ENCODE peak calls at places on chromosome 7, in four cellular contexts. N, M, P and T are unnamed samples.

GRCh38 chr7:41298343-41298875 is 404.5 kb downstream of the INHBA start:
- DNase-seq in N (no peak), M (no peak), P (no peak), T (no peak)

GRCh38 chr7:981793-982510 is 1.0 kb upstream of the CYP2W1 start:
- DNase-seq in N (no peak), M (no peak), P (no peak), T (peak)

GRCh38 chr7:24587853-24588252 is 14.6 kb downstream of the PALS2 start:
- DNase-seq in N (peak), M (no peak), P (peak), T (no peak)

GRCh38 chr7:139737221-139738100 is 40.3 kb downstream of the HIPK2 start:
- DNase-seq in N (no peak), M (peak), P (no peak), T (no peak)

GRCh38 chr7:129271500-129272355 is 46.9 kb downstream of the AHCYL2 start:
- DNase-seq in N (no peak), M (peak), P (peak), T (peak)

GRCh38 chr7:93150200-93150835 is 2.1 kb upstream of the SAMD9L start:
- DNase-seq in N (no peak), M (peak), P (no peak), T (no peak)

GRCh38 chr7:64946772-64947171 is 43.7 kb downstream of the ZNF273 start:
- DNase-seq in N (no peak), M (no peak), P (no peak), T (no peak)

GRCh38 chr7:91164948-91165845 is 99.0 kb upstream of the FZD1 start:
- DNase-seq in N (no peak), M (peak), P (no peak), T (no peak)

GRCh38 chr7:26181474-26182227 is 18.9 kb downstream of the HNRNPA2B1 start:
- DNase-seq in N (no peak), M (no peak), P (no peak), T (no peak)

GRCh38 chr7:6453737-6454136 is 6.0 kb upstream of the DAGLB start:
- DNase-seq in N (no peak), M (peak), P (no peak), T (no peak)

GRCh38 chr7:98283127-98283886 is 1.8 kb downstream of the BRI3 start:
- DNase-seq in N (peak), M (peak), P (no peak), T (no peak)

GRCh38 chr7:66800591-66800990 is 60.1 kb downstream of the RABGEF1 start:
- DNase-seq in N (no peak), M (no peak), P (no peak), T (no peak)

GRCh38 chr7:34087892-34088891 is 182.9 kb downstream of the BMPER start:
- DNase-seq in N (no peak), M (peak), P (peak), T (no peak)

GRCh38 chr7:157431951-157432540 is 95.2 kb downstream of the DNAJB6 start:
- DNase-seq in N (peak), M (no peak), P (no peak), T (no peak)

GRCh38 chr7:115260381-115260780 is 338.5 kb downstream of the MDFIC start:
- DNase-seq in N (no peak), M (peak), P (no peak), T (no peak)

GRCh38 chr7:81846398-81846797 is 76.6 kb upstream of the HGF start:
- DNase-seq in N (no peak), M (peak), P (no peak), T (no peak)

GRCh38 chr7:69341288-69341687 is 257.0 kb upstream of the AUTS2 start:
- DNase-seq in N (no peak), M (no peak), P (no peak), T (no peak)

GRCh38 chr7:5699951-5700384 is 81.5 kb downstream of the RNF216 start:
- DNase-seq in N (no peak), M (peak), P (no peak), T (no peak)

DNA sequence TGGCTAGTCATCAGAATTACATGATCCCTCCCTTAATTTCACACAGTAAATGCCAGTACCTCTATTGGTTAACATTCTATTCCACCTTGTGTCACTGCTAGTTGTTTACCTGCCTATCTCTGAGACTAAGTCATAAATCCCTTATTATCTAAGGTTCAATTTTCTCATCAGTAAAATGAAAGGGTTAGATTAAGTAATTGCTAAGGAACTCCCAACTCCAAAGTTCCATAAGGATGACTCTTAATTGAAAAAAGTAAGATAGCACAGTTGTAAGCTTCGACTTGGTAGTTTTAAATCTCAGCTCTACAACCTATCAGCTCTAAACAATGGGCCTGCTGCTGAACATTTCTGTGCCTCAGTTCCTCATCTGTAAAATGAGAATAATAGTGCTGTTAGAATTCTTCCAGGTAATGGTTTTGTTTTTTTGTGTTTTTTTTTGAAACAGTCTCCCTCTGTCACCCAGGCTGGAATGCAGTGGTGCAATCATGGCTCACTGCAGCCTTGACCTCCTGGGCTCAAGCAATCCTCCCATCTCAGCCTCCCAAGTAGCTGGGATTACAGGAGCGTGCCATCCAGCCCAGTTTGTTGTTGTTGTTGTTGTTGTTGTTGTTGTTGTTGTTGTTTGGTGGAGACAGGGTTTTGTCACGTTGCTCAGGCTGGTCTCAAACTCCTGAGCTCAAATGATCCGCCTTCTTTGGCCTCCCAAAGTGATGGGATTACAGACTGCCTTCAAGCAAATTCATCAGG is 35.6 kb downstream of the SRPK2 start:
- DNase-seq in N (no peak), M (no peak), P (no peak), T (no peak)
- H3K4me3 ChIP-seq in N (no peak), M (no peak), P (no peak), T (no peak)

DNA sequence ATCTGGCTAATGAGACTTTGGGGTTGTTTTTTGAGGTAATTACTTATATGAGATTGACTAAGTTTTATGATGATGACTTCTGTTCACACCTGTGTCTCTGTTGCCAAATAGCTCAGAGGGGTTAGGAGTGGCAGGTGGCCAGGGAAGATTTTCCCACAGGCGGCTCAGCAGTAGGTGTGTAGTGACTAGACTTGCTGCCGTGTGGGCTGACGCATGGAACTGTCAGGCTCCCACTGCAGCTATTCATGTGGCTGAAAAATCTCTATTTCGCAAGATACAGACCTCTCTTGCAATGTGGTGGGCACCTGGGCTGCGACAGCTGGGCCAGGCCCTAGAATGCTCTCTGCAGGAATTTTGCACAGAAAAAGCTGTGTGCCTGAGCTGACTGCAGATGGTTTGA is 1.4 kb downstream of the CPA4 start:
- DNase-seq in N (no peak), M (peak), P (no peak), T (no peak)
- H3K4me3 ChIP-seq in N (no peak), M (no peak), P (no peak), T (no peak)

GRCh38 chr7:27197137-27198042 is 2.5 kb downstream of the HOXA13 start:
- DNase-seq in N (no peak), M (no peak), P (no peak), T (no peak)
- H3K4me3 ChIP-seq in N (no peak), M (no peak), P (no peak), T (no peak)

GRCh38 chr7:13874783-13875182 is 114.7 kb downstream of the ETV1 start:
- DNase-seq in N (no peak), M (peak), P (no peak), T (peak)
- H3K4me3 ChIP-seq in N (no peak), M (no peak), P (no peak), T (no peak)